ENCODE peak calls at places on chromosome 5, in nine cellular contexts. N is ovary; G is mesendoderm; T is body of pancreas; X is transverse colon; C is aorta; W is gastrocnemius medialis; H is thoracic aorta; P is effector memory CD4-positive, alpha-beta T cell. F is an unnamed sample.
A peak's percentile ranks its signal among the peaks of the same experiment; 100 is the strongest.

GRCh38 chr5:150227606-150228273 is 37.9 kb downstream of the SLC6A7 start:
- DNase-seq in N (no peak), G (peak; percentile 15), T (no peak), X (no peak), C (no peak), W (no peak), H (no peak), P (no peak), F (no peak)

GRCh38 chr5:163963881-163964280 is 458.5 kb downstream of the MAT2B start:
- DNase-seq in N (no peak), G (no peak), T (no peak), X (no peak), C (no peak), W (no peak), H (no peak), P (no peak), F (no peak)

GRCh38 chr5:119339965-119340364 is 15.9 kb upstream of the TNFAIP8 start:
- DNase-seq in N (no peak), G (no peak), T (no peak), X (no peak), C (no peak), W (no peak), H (no peak), P (no peak), F (peak; percentile 70)

GRCh38 chr5:74272019-74272775 is 368.3 kb downstream of the ENC1 start:
- DNase-seq in N (no peak), G (peak; percentile 98), T (no peak), X (no peak), C (no peak), W (no peak), H (no peak), P (no peak), F (no peak)

GRCh38 chr5:148951612-148952011 is 111.2 kb downstream of the SH3TC2 start:
- DNase-seq in N (no peak), G (no peak), T (no peak), X (no peak), C (no peak), W (no peak), H (no peak), P (no peak), F (no peak)

GRCh38 chr5:57408714-57409113 is 73.9 kb downstream of the ACTBL2 start:
- DNase-seq in N (no peak), G (no peak), T (no peak), X (no peak), C (no peak), W (no peak), H (no peak), P (no peak), F (no peak)

GRCh38 chr5:335740-336038 is 14.2 kb downstream of the AHRR start:
- DNase-seq in N (no peak), G (no peak), T (no peak), X (no peak), C (no peak), W (no peak), H (no peak), P (no peak), F (no peak)

GRCh38 chr5:65624570-65625555 is at the start of the genes SHLD3 and TRAPPC13:
- DNase-seq in N (peak; percentile 82), G (peak; percentile 95), T (peak; percentile 80), X (peak; percentile 87), C (peak; percentile 90), W (peak; percentile 79), H (peak; percentile 65), P (peak; percentile 83), F (peak; percentile 94)

GRCh38 chr5:170388818-170389217 is 349 bp downstream of the KCNMB1 start:
- DNase-seq in N (no peak), G (no peak), T (no peak), X (no peak), C (no peak), W (no peak), H (no peak), P (no peak), F (no peak)

GRCh38 chr5:65482727-65483473 is 1.2 kb upstream of the ADAMTS6 start:
- DNase-seq in N (no peak), G (peak; percentile 86), T (no peak), X (no peak), C (no peak), W (no peak), H (no peak), P (no peak), F (no peak)

GRCh38 chr5:103375356-103375755 is 116.8 kb downstream of the MACIR start:
- DNase-seq in N (no peak), G (no peak), T (no peak), X (no peak), C (no peak), W (no peak), H (no peak), P (no peak), F (no peak)

GRCh38 chr5:138224712-138225111 is 11.6 kb upstream of the CDC23 start:
- DNase-seq in N (no peak), G (no peak), T (no peak), X (no peak), C (no peak), W (no peak), H (no peak), P (no peak), F (no peak)

GRCh38 chr5:173143567-173143966 is 764 bp upstream of the BNIP1 start:
- DNase-seq in N (no peak), G (no peak), T (no peak), X (no peak), C (no peak), W (no peak), H (no peak), P (no peak), F (no peak)

GRCh38 chr5:173144200-173145176 is at the start of gene BNIP1:
- DNase-seq in N (peak; percentile 96), G (peak; percentile 97), T (peak; percentile 100), X (peak; percentile 99), C (peak; percentile 99), W (peak; percentile 77), H (peak; percentile 77), P (peak; percentile 97), F (peak; percentile 97)

GRCh38 chr5:173139631-173140030 is 4.7 kb upstream of the BNIP1 start:
- DNase-seq in N (no peak), G (no peak), T (no peak), X (no peak), C (no peak), W (no peak), H (no peak), P (no peak), F (no peak)

GRCh38 chr5:173140769-173141168 is 3.6 kb upstream of the BNIP1 start:
- DNase-seq in N (no peak), G (no peak), T (no peak), X (no peak), C (no peak), W (no peak), H (no peak), P (no peak), F (no peak)

GRCh38 chr5:173138707-173139106 is 5.6 kb upstream of the BNIP1 start:
- DNase-seq in N (no peak), G (peak; percentile 43), T (no peak), X (no peak), C (no peak), W (no peak), H (no peak), P (no peak), F (no peak)
- H3K27me3 ChIP-seq in N (no peaks in the 10 kb centered on the region), G (no peaks in the 10 kb centered on the region), T (no peaks in the 10 kb centered on the region), X (no peaks in the 10 kb centered on the region), C (no peaks in the 10 kb centered on the region), W (no peaks in the 10 kb centered on the region), H (no peaks in the 10 kb centered on the region), P (no peaks in the 10 kb centered on the region), F (no peaks in the 10 kb centered on the region)

DNA sequence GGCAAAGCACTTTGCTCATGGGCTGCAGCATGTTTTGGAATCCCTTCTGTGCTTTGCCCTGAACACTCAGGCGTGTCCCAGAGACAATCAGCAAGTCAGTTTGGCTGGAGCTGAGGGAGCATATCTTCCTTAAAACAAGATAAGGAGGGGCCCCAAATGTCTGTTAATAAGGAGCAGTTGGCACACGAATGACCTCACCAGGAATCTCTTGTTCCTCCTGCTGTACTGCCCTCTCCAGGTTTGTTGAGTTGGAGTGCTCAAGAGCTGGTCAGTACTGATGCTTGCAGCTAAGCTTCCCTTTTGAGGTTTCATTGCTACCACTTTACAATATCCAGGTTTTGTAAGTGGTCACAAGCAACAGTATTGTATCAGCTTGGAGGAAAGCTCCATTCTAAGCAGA is 101.3 kb upstream of the EGFLAM start:
- DNase-seq in N (no peak), G (peak; percentile 71), T (no peak), X (no peak), C (no peak), W (no peak), H (no peak), P (no peak), F (no peak)
- H3K27me3 ChIP-seq in N (no peaks in the 10 kb centered on the region), G (no peaks in the 10 kb centered on the region), T (no peaks in the 10 kb centered on the region), X (no peaks in the 10 kb centered on the region), C (no peaks in the 10 kb centered on the region), W (no peaks in the 10 kb centered on the region), H (no peaks in the 10 kb centered on the region), P (no peaks in the 10 kb centered on the region), F (no peaks in the 10 kb centered on the region)

GRCh38 chr5:173240091-173241050 is 5.4 kb upstream of the NKX2-5 start:
- DNase-seq in N (no peak), G (peak; percentile 60), T (no peak), X (no peak), C (no peak), W (no peak), H (no peak), P (no peak), F (no peak)
- H3K27me3 ChIP-seq in N (no peaks in the 10 kb centered on the region), G (peaks cover 54% of the 10 kb centered on the region), T (no peaks in the 10 kb centered on the region), X (peaks cover 100% of the 10 kb centered on the region), C (peaks cover 2% of the 10 kb centered on the region), W (peaks cover 100% of the 10 kb centered on the region), H (peaks cover 48% of the 10 kb centered on the region), P (peaks cover 62% of the 10 kb centered on the region), F (peaks cover 46% of the 10 kb centered on the region)

GRCh38 chr5:112918136-112918535 is 3.9 kb downstream of the REEP5 start:
- DNase-seq in N (no peak), G (no peak), T (no peak), X (no peak), C (no peak), W (no peak), H (no peak), P (no peak), F (no peak)

GRCh38 chr5:112917453-112918005 is 4.5 kb downstream of the REEP5 start:
- DNase-seq in N (no peak), G (peak; percentile 52), T (no peak), X (no peak), C (no peak), W (no peak), H (no peak), P (peak; percentile 6), F (no peak)

GRCh38 chr5:112921031-112921832 is 795 bp downstream of the REEP5 start:
- DNase-seq in N (peak; percentile 81), G (peak; percentile 82), T (peak; percentile 65), X (peak; percentile 75), C (peak; percentile 89), W (peak; percentile 52), H (peak; percentile 5), P (peak; percentile 45), F (peak; percentile 61)

GRCh38 chr5:112915831-112916230 is 6.2 kb downstream of the REEP5 start:
- DNase-seq in N (no peak), G (no peak), T (no peak), X (no peak), C (no peak), W (no peak), H (no peak), P (no peak), F (no peak)

DNA sequence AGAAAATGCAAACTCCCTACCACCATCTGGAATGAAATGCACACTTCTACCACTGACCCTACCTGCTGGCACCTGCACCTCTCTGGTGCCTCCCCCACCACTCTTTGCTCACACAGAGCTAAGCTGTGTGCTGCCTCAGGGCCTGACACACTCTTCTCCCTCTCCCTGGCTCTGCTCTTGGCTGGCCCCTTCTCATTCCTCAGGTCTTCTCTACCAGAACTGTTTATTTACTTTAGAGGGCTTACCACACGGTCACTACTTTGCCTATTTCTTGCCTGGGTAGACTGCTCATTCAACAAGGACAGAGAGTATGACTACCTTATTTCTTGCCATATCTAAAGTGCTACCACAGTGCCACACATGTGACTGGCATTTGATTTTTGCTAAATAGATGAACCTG is 3.3 kb downstream of the REEP5 start:
- DNase-seq in N (no peak), G (no peak), T (no peak), X (no peak), C (no peak), W (no peak), H (no peak), P (no peak), F (no peak)
- H3K27me3 ChIP-seq in N (no peaks in the 10 kb centered on the region), G (no peaks in the 10 kb centered on the region), T (no peaks in the 10 kb centered on the region), X (no peaks in the 10 kb centered on the region), C (no peaks in the 10 kb centered on the region), W (no peaks in the 10 kb centered on the region), H (no peaks in the 10 kb centered on the region), P (no peaks in the 10 kb centered on the region), F (no peaks in the 10 kb centered on the region)